ENCODE peak calls at places on chromosome 19, in seven cellular contexts. Y, N, V, M, P, I and E are unnamed samples.
A peak's percentile ranks its signal among the peaks of the same experiment; 100 is the strongest.

GRCh38 chr19:23916991-23917390 is 2.3 kb downstream of the ZNF726 start:
- DNase-seq in Y (no peak), N (no peak), V (no peak), M (peak; percentile 13), P (no peak), I (no peak), E (no peak)

GRCh38 chr19:17112700-17113099 is 37.1 kb downstream of the MYO9B start:
- DNase-seq in Y (no peak), N (no peak), V (no peak), M (no peak), P (no peak), I (no peak), E (no peak)

GRCh38 chr19:13770013-13770635 is 4.1 kb upstream of the C19orf53 start:
- DNase-seq in Y (no peak), N (no peak), V (no peak), M (no peak), P (no peak), I (no peak), E (no peak)

GRCh38 chr19:35487821-35488220 is 2.4 kb downstream of the KRTDAP start:
- DNase-seq in Y (no peak), N (no peak), V (no peak), M (no peak), P (no peak), I (no peak), E (no peak)

GRCh38 chr19:15101479-15102082 is 5.6 kb upstream of the SYDE1 start:
- DNase-seq in Y (no peak), N (no peak), V (no peak), M (peak; percentile 74), P (no peak), I (peak; percentile 28), E (no peak)

GRCh38 chr19:46469541-46470185 is 1.7 kb downstream of the PNMA8A start:
- DNase-seq in Y (no peak), N (no peak), V (no peak), M (no peak), P (no peak), I (no peak), E (no peak)

GRCh38 chr19:16202320-16203255 is 4.9 kb downstream of the AP1M1 start:
- DNase-seq in Y (no peak), N (no peak), V (no peak), M (peak; percentile 50), P (no peak), I (no peak), E (no peak)

GRCh38 chr19:5394907-5395505 is 54.4 kb upstream of the PTPRS start:
- DNase-seq in Y (no peak), N (no peak), V (no peak), M (no peak), P (no peak), I (no peak), E (no peak)